ENCODE peak calls at places on chromosomes 11 and 22, in seven cellular contexts. U is esophagus squamous epithelium, E is pancreas, Y is OCI-LY7, N is cardiac fibroblast, Q is fibroblast of pulmonary artery, R is lung. M is an unnamed sample.

GRCh38 chr11:819129-819931 is 616 bp downstream of the PNPLA2 start:
- DNase-seq in Y (peak), R (peak), Q (peak), N (peak), U (peak), E (peak), M (peak)

GRCh38 chr11:20353829-20354434 is 9.6 kb upstream of the HTATIP2 start:
- DNase-seq in E (no peak), R (no peak), Q (peak), Y (peak), U (no peak), N (peak), M (peak)

GRCh38 chr11:2233693-2234455 is 36.5 kb downstream of the ASCL2 start:
- DNase-seq in Q (no peak), N (no peak), U (no peak), Y (no peak), R (peak), E (no peak), M (no peak)

GRCh38 chr11:47915407-47916137 is 64.8 kb upstream of the PTPRJ start:
- DNase-seq in E (no peak), Y (peak), R (peak), U (no peak), Q (no peak), N (no peak), M (no peak)

GRCh38 chr11:95095858-95096587 is 6.4 kb downstream of the ENDOD1 start:
- DNase-seq in Y (peak), U (no peak), N (peak), R (no peak), E (no peak), Q (peak), M (peak)

GRCh38 chr11:74524978-74525377 is 31.5 kb upstream of the LIPT2 start:
- DNase-seq in R (no peak), Q (no peak), U (no peak), N (no peak), E (no peak), Y (no peak), M (no peak)

GRCh38 chr11:46537851-46538295 is 56.0 kb downstream of the AMBRA1 start:
- DNase-seq in Q (peak), N (peak), Y (peak), U (no peak), R (peak), E (peak), M (peak)

GRCh38 chr11:118740892-118741291 is 50.1 kb downstream of the DDX6 start:
- DNase-seq in Q (no peak), R (no peak), U (no peak), N (no peak), Y (no peak), E (no peak), M (peak)

GRCh38 chr22:38957046-38957770 is at the start of gene APOBEC3A:
- DNase-seq in E (no peak), U (no peak), Q (no peak), N (no peak), Y (no peak), R (no peak), M (no peak)

GRCh38 chr11:48123249-48123875 is 93.2 kb upstream of the OR4B1 start:
- DNase-seq in Q (no peak), U (no peak), Y (no peak), N (no peak), E (no peak), R (no peak), M (no peak)

GRCh38 chr11:18741783-18742182 is 15.8 kb upstream of the IGSF22 start:
- DNase-seq in E (no peak), R (no peak), Y (peak), U (no peak), Q (no peak), N (no peak), M (no peak)
- TF ChIP-seq CTCF in E (no peak), R (no peak), Y (peak), U (no peak), Q (no peak), N (no peak), M (no peak)

GRCh38 chr22:43827926-43828710 is 16.0 kb upstream of the EFCAB6 start:
- DNase-seq in U (no peak), E (no peak), N (no peak), Q (no peak), Y (no peak), R (no peak), M (no peak)

GRCh38 chr22:43829448-43829821 is 17.3 kb upstream of the EFCAB6 start:
- DNase-seq in R (no peak), Y (no peak), Q (no peak), N (no peak), E (no peak), U (no peak), M (no peak)

GRCh38 chr22:43827336-43827735 is 15.2 kb upstream of the EFCAB6 start:
- DNase-seq in U (no peak), Y (no peak), E (no peak), N (no peak), R (no peak), Q (no peak), M (no peak)

GRCh38 chr22:43829904-43830851 is 18.1 kb upstream of the EFCAB6 start:
- DNase-seq in Y (no peak), N (peak), R (peak), Q (peak), E (no peak), U (no peak), M (peak)

DNA sequence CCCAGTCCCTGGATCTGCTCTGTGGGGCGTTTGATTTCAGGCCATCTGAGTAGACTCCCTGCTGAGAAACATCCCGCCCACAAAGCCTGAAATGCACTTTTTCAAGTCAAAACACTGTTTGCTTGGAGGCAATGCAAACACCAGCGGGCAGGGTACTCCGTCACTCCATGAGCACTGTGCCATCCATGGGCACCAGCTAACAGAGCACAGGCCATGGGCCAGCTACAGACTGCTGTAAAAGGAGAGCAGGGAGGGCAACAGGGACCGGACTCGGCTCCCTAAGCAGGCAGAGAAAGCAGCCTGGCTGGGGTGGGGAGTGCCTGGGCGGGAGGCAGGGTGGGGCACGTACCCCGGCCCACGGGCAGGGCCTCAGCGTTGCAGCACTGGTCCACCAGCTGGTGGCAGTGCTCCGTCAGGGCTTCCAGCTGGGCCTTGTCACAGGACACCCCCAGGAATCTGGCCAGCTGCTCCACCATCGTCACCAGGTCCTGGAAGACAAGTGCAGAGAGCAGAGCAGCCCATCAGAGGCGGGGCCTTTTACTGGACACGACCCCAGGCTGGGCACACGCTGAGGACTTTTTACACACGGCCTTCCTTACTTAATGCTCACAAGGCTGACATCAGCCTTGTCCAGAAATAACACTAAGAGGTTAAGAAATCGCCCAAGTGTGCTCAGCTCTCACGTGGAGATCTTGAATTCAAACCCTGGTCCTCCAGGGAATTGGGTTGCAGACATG is 16.8 kb upstream of the EFCAB6 start:
- DNase-seq in Q (peak), R (peak), U (no peak), E (no peak), N (peak), Y (no peak), M (peak)
- H3K4me3 ChIP-seq in Q (no peak), R (no peak), U (no peak), E (no peak), N (no peak), Y (no peak), M (no peak)

GRCh38 chr11:69931060-69931910 is 112.1 kb upstream of the FGF3 start:
- DNase-seq in U (no peak), Q (no peak), E (no peak), R (no peak), Y (no peak), N (no peak), M (no peak)
- TF ChIP-seq CTCF in U (no peak), Q (no peak), E (no peak), R (no peak), Y (no peak), N (no peak), M (no peak)

GRCh38 chr22:45882881-45883810 is 93.8 kb downstream of the WNT7B start:
- DNase-seq in Q (no peak), R (no peak), U (no peak), Y (no peak), N (no peak), E (no peak), M (no peak)
- H3K4me3 ChIP-seq in Q (no peak), R (no peak), U (no peak), Y (no peak), N (no peak), E (no peak), M (no peak)

GRCh38 chr11:61860054-61860903 is 31.1 kb downstream of the FADS3 start:
- DNase-seq in R (no peak), N (peak), Q (peak), E (peak), U (no peak), Y (no peak), M (peak)
- TF ChIP-seq CTCF in R (no peak), N (no peak), Q (no peak), E (no peak), U (no peak), Y (no peak), M (no peak)

GRCh38 chr11:106172389-106172991 is 95.0 kb downstream of the AASDHPPT start:
- DNase-seq in E (no peak), Q (no peak), Y (no peak), N (no peak), R (no peak), U (no peak), M (peak)
- H3K4me3 ChIP-seq in E (no peak), Q (no peak), Y (no peak), N (no peak), R (no peak), U (no peak), M (no peak)

DNA sequence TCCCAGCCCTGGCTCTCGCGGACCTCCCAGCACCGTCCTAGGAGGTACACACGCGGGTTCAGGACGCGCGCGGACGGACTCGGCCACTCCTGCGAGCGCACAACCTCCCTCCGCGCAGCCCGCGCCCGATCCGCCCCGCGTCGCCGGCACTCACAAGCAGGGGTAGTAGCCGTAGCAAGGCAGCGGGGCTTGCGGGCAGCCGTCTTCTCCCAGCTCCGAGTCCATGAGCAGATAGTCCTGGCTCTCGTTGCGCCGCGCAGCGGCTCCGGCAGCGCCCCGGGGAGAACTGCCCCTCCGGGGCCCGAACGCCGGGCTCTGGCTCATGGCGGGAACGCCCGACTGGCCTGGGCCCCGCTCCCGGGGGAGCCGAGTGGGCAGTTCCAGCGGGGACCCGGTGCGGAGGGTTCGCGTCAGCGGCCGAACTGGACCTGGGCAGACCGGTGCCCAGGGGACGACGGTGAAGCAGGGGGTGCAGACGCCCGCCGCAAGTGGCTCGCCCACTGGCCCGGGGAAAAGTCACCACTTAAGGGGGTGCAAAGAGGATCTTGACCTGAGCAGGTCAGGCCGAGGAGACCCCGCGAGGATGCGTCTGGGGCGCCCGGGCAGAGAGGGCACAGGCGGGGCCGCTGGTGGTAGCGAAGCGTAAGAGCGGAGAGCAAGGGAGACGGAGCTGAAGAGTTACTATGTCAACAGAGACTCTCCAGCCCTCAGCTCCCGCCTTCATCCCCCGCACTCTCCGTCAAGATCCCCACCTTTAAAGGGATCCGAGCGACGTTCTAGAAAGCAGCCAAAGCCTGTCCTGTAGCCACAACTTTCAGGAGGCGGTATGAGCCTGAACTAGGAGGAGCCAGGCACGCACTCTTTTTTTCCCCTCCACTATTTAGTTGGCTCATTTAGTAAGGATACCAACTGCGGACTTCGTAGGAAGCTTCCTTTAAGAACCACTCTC is at the start of gene TRPC6:
- DNase-seq in U (no peak), N (peak), Y (no peak), R (no peak), Q (peak), E (no peak), M (peak)
- TF ChIP-seq CTCF in U (no peak), N (no peak), Y (no peak), R (no peak), Q (no peak), E (no peak), M (no peak)

GRCh38 chr22:43477151-43477725 is 65.4 kb downstream of the MPPED1 start:
- DNase-seq in Q (no peak), U (no peak), Y (no peak), R (no peak), E (no peak), N (no peak), M (no peak)
- H3K4me3 ChIP-seq in Q (no peak), U (no peak), Y (no peak), R (no peak), E (no peak), N (no peak), M (no peak)